ENCODE peak calls at places on chromosomes 13 and 19, in four cellular contexts. U is esophagus squamous epithelium, M is ACHN, K is caudate nucleus. B is an unnamed sample.

GRCh38 chr19:30596813-30597399 is 224.7 kb downstream of the ZNF536 start:
- DNase-seq in K (no peak), U (no peak), M (no peak), B (no peak)

GRCh38 chr13:109979186-109979585 is 192.8 kb upstream of the IRS2 start:
- DNase-seq in U (no peak), M (no peak), K (no peak), B (no peak)

GRCh38 chr19:54518844-54519243 is 16.2 kb downstream of the LAIR2 start:
- DNase-seq in M (no peak), U (no peak), K (no peak), B (no peak)

GRCh38 chr19:400976-401835 is 7.7 kb downstream of the C2CD4C start:
- DNase-seq in K (no peak), M (no peak), U (no peak), B (no peak)

GRCh38 chr13:113903361-113903760 is 39.5 kb upstream of the GAS6 start:
- DNase-seq in U (no peak), K (no peak), M (no peak), B (no peak)

GRCh38 chr13:37701972-37702371 is 103.4 kb upstream of the POSTN start:
- DNase-seq in U (no peak), M (peak; percentile 94), K (no peak), B (peak; percentile 83)

GRCh38 chr13:113742000-113742441 is 17.0 kb upstream of the TMEM255B start:
- DNase-seq in K (no peak), M (peak; percentile 31), U (no peak), B (no peak)

GRCh38 chr13:50915562-50915961 is 6.0 kb downstream of the RNASEH2B start:
- DNase-seq in U (no peak), K (no peak), M (no peak), B (no peak)

GRCh38 chr19:57560049-57560491 is 407 bp upstream of the ZNF550 start:
- DNase-seq in M (peak; percentile 17), U (no peak), K (no peak), B (peak; percentile 20)

GRCh38 chr13:74452176-74452575 is 318.0 kb upstream of the KLF12 start:
- DNase-seq in K (no peak), U (no peak), M (no peak), B (no peak)

GRCh38 chr13:49997935-49998334 is 1.1 kb downstream of the TRIM13 start:
- DNase-seq in M (no peak), U (no peak), K (no peak), B (no peak)

GRCh38 chr19:38392707-38393308 is 4.3 kb downstream of the SPRED3 start:
- DNase-seq in K (no peak), M (no peak), U (no peak), B (peak; percentile 56)

GRCh38 chr13:91196958-91197357 is 150.5 kb upstream of the MIR17HG start:
- DNase-seq in K (no peak), U (no peak), M (no peak), B (no peak)

GRCh38 chr13:96785986-96786385 is 208.3 kb downstream of the OXGR1 start:
- DNase-seq in M (no peak), K (no peak), U (no peak), B (no peak)

GRCh38 chr19:47168065-47168464 is 37.4 kb downstream of the SAE1 start:
- DNase-seq in M (no peak), K (no peak), U (no peak), B (no peak)

GRCh38 chr19:48881741-48882657 is 9.8 kb downstream of the PPP1R15A start:
- DNase-seq in K (no peak), M (peak; percentile 43), U (no peak), B (no peak)

GRCh38 chr13:86729206-86729605 is 930.0 kb upstream of the SLITRK6 start:
- DNase-seq in M (no peak), U (no peak), K (no peak), B (no peak)

GRCh38 chr13:98486412-98486811 is 90.5 kb downstream of the STK24 start:
- DNase-seq in K (no peak), M (no peak), U (no peak), B (no peak)

GRCh38 chr13:100176781-100177389 is 88.0 kb downstream of the PCCA start:
- DNase-seq in U (no peak), K (no peak), M (no peak), B (no peak)

GRCh38 chr13:113862766-113863510 is 938 bp downstream of the GAS6 start:
- DNase-seq in K (no peak), U (no peak), M (no peak), B (no peak)

GRCh38 chr13:32905864-32906180 is 110.4 kb upstream of the KL start:
- DNase-seq in K (no peak), M (no peak), U (no peak), B (no peak)

GRCh38 chr19:54107876-54108490 is 5.3 kb downstream of the NDUFA3 start:
- DNase-seq in M (no peak), K (no peak), U (no peak), B (no peak)